ENCODE peak calls at places on chromosomes 5 and 9, in ten cellular contexts. Z, Y, A, J, B, C, D, O, X and R are unnamed samples.
A peak's percentile ranks its signal among the peaks of the same experiment; 100 is the strongest.

GRCh38 chr9:92633879-92634278 is 36.1 kb downstream of the IPPK start:
- DNase-seq in J (no peak), C (no peak), Y (no peak), O (peak; percentile 52), B (peak; percentile 17), X (no peak), D (no peak), Z (no peak), A (peak; percentile 41), R (peak; percentile 42)

GRCh38 chr5:13985736-13986418 is 41.4 kb upstream of the DNAH5 start:
- DNase-seq in X (no peak), Z (peak; percentile 42), B (no peak), J (no peak), A (no peak), O (no peak), D (no peak), Y (peak; percentile 13), C (no peak), R (no peak)

GRCh38 chr5:67305913-67306710 is 109.5 kb upstream of the CD180 start:
- DNase-seq in A (no peak), C (no peak), X (no peak), O (no peak), J (no peak), D (peak; percentile 48), B (no peak), Y (no peak), Z (no peak), R (no peak)

GRCh38 chr5:69416699-69417098 is 1.8 kb downstream of the MARVELD2 start:
- DNase-seq in O (no peak), A (no peak), C (no peak), D (no peak), J (no peak), B (no peak), X (no peak), Z (no peak), Y (no peak), R (no peak)

GRCh38 chr5:149938791-149939358 is 5.7 kb downstream of the PDE6A start:
- DNase-seq in D (no peak), Z (no peak), C (no peak), A (no peak), B (no peak), X (peak; percentile 58), Y (no peak), J (no peak), O (no peak), R (no peak)

GRCh38 chr5:137688248-137688840 is 47.5 kb downstream of the KLHL3 start:
- DNase-seq in J (no peak), Z (no peak), Y (no peak), C (no peak), O (no peak), D (no peak), B (no peak), A (no peak), X (no peak), R (no peak)

GRCh38 chr5:95988094-95988493 is 26.4 kb upstream of the ELL2 start:
- DNase-seq in D (no peak), C (no peak), Z (peak; percentile 50), J (peak; percentile 2), Y (no peak), X (peak; percentile 12), B (no peak), O (no peak), A (no peak), R (no peak)

GRCh38 chr5:134226441-134227192 is 744 bp upstream of the PPP2CA start:
- DNase-seq in D (no peak), C (peak; percentile 91), X (no peak), O (no peak), B (peak; percentile 87), Y (no peak), Z (peak; percentile 29), A (peak; percentile 92), J (no peak), R (peak; percentile 94)

DNA sequence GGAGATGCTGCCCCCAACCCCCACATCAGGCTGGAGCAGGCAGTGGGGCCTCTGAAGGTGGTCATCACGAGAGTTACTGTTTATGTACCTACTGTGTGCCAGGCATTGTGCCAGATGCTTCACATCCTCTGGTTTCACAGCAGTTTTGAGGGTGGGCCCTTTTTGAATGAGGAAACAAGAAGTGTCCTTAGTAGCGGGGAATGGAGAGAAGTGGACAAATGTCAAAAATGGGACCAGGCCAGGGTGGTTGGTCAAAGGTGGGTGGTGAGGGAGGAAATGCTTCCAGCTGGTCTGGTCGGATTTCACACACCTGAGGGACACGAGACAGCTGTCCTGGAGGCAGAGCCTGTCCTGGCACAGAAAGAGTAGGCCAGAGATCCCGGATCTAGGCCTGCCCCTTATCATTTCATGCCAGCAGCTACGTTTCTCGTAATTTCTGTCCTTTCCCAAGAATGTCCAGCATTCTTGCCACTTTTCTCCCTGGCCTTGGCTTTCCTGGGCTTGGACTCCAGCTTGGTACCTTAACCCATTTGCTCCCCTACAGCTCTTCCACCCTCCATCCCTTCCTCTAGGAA is 12.3 kb downstream of the RGS14 start:
- DNase-seq in B (no peak), Z (no peak), D (no peak), A (no peak), O (no peak), X (no peak), J (no peak), Y (no peak), C (no peak), R (no peak)
- H3K4me1 ChIP-seq in B (peaks cover 62% of the 10 kb centered on the region), Z (peaks cover 74% of the 10 kb centered on the region), D (peaks cover 34% of the 10 kb centered on the region), A (peaks cover 33% of the 10 kb centered on the region), O (peaks cover 79% of the 10 kb centered on the region), X (peaks cover 50% of the 10 kb centered on the region), J (peaks cover 48% of the 10 kb centered on the region), Y (peaks cover 22% of the 10 kb centered on the region), C (peaks cover 33% of the 10 kb centered on the region), R (peaks cover 65% of the 10 kb centered on the region)

GRCh38 chr5:72955768-72956323 is at the start of gene FCHO2:
- DNase-seq in J (peak; percentile 98), D (peak; percentile 57), Y (peak; percentile 94), B (peak; percentile 100), Z (peak; percentile 90), O (peak; percentile 99), C (peak; percentile 99), A (peak; percentile 100), X (peak; percentile 98), R (peak; percentile 100)

GRCh38 chr5:72959257-72959656 is 3.4 kb downstream of the FCHO2 start:
- DNase-seq in C (no peak), A (no peak), X (no peak), D (no peak), Z (no peak), J (no peak), O (no peak), B (no peak), Y (no peak), R (no peak)

GRCh38 chr5:72955143-72955767 is 586 bp upstream of the FCHO2 start:
- DNase-seq in J (peak; percentile 78), A (peak; percentile 91), O (peak; percentile 89), Y (no peak), C (peak; percentile 78), B (peak; percentile 81), D (no peak), Z (peak; percentile 64), X (peak; percentile 85), R (no peak)

GRCh38 chr5:72956324-72957140 is 691 bp downstream of the FCHO2 start:
- DNase-seq in X (peak; percentile 76), Y (no peak), Z (peak; percentile 29), B (peak; percentile 39), C (peak; percentile 51), J (peak; percentile 53), D (no peak), O (peak; percentile 77), A (peak; percentile 91), R (peak; percentile 89)

GRCh38 chr5:72957337-72957736 is 1.5 kb downstream of the FCHO2 start:
- DNase-seq in Y (no peak), A (no peak), D (no peak), X (peak; percentile 30), B (no peak), Z (no peak), C (no peak), J (no peak), O (no peak), R (no peak)
- H3K4me3 ChIP-seq in Y (peak overlapping the region; percentile 77), A (peak overlapping the region; percentile 91), D (no peak overlapping the region), X (peak overlapping the region; percentile 77), B (peak overlapping the region; percentile 90), Z (peak overlapping the region; percentile 93), C (peak overlapping the region; percentile 82), J (peak overlapping the region; percentile 70), O (peak overlapping the region; percentile 76), R (peak overlapping the region; percentile 78)

GRCh38 chr9:107807183-107807582 is 317.6 kb upstream of the KLF4 start:
- DNase-seq in C (no peak), Z (no peak), O (no peak), B (no peak), Y (no peak), X (no peak), A (no peak), J (no peak), D (no peak), R (no peak)

GRCh38 chr9:107809859-107810492 is 320.4 kb upstream of the KLF4 start:
- DNase-seq in X (no peak), D (no peak), O (no peak), C (peak; percentile 18), Z (no peak), B (no peak), Y (no peak), A (no peak), J (no peak), R (no peak)

GRCh38 chr9:107815782-107816181 is 326.2 kb upstream of the KLF4 start:
- DNase-seq in X (no peak), O (no peak), Y (no peak), B (no peak), C (no peak), D (no peak), A (no peak), Z (no peak), J (no peak), R (no peak)

GRCh38 chr9:107813287-107813686 is 323.7 kb upstream of the KLF4 start:
- DNase-seq in B (no peak), O (no peak), C (no peak), X (no peak), A (no peak), J (no peak), Y (no peak), D (no peak), Z (no peak), R (no peak)

GRCh38 chr9:107810493-107810931 is 320.9 kb upstream of the KLF4 start:
- DNase-seq in Z (no peak), C (peak; percentile 37), O (no peak), D (no peak), J (no peak), A (no peak), X (no peak), Y (no peak), B (no peak), R (no peak)
- TF ChIP-seq POLR2AphosphoS5 in Z (no peak), C (peak; percentile 53), O (no peak), D (no peak), J (no peak), A (peak; percentile 14), X (no peak), Y (no peak), B (no peak), R (no peak)

GRCh38 chr9:4099961-4100360 is 199.9 kb downstream of the GLIS3 start:
- DNase-seq in J (no peak), B (no peak), X (no peak), A (no peak), C (no peak), Y (no peak), Z (no peak), D (no peak), O (no peak), R (no peak)

GRCh38 chr9:4097490-4097889 is 202.4 kb downstream of the GLIS3 start:
- DNase-seq in J (no peak), B (no peak), A (no peak), O (no peak), X (no peak), D (no peak), Y (no peak), Z (no peak), C (no peak), R (no peak)

GRCh38 chr9:4092793-4093709 is 206.8 kb downstream of the GLIS3 start:
- DNase-seq in A (no peak), X (no peak), Y (no peak), B (no peak), D (no peak), J (no peak), Z (no peak), C (no peak), O (no peak), R (no peak)

GRCh38 chr9:4097991-4098390 is 201.9 kb downstream of the GLIS3 start:
- DNase-seq in J (no peak), X (no peak), O (no peak), C (no peak), D (no peak), B (no peak), A (no peak), Y (no peak), Z (no peak), R (no peak)

GRCh38 chr9:4096121-4096520 is 203.7 kb downstream of the GLIS3 start:
- DNase-seq in Z (no peak), Y (no peak), J (no peak), C (no peak), X (no peak), O (no peak), A (no peak), B (no peak), D (no peak), R (no peak)
- H3K4me1 ChIP-seq in Z (no peaks in the 10 kb centered on the region), Y (no peaks in the 10 kb centered on the region), J (no peaks in the 10 kb centered on the region), C (peaks cover 22% of the 10 kb centered on the region), X (no peaks in the 10 kb centered on the region), O (no peaks in the 10 kb centered on the region), A (no peaks in the 10 kb centered on the region), B (peaks cover 55% of the 10 kb centered on the region), D (no peaks in the 10 kb centered on the region), R (no peaks in the 10 kb centered on the region)